ENCODE peak calls at places on chromosomes 3 and 15, in six cellular contexts. B is body of pancreas; K is NB4; X is NCI-H1105; U is effector CD4-positive, alpha-beta T cell; D is progenitor cell of endocrine pancreas. H is an unnamed sample.
A peak's percentile ranks its signal among the peaks of the same experiment; 100 is the strongest.

GRCh38 chr15:79067434-79067833 is 23.1 kb downstream of the RASGRF1 start:
- DNase-seq in U (no peak), K (peak; percentile 67), X (no peak), B (peak; percentile 35), D (no peak), H (no peak)

GRCh38 chr3:109678600-109678999 is 341.3 kb upstream of the DPPA4 start:
- DNase-seq in K (no peak), X (no peak), D (no peak), B (peak; percentile 59), U (no peak), H (no peak)

GRCh38 chr15:66294157-66294931 is 976 bp downstream of the DIS3L start:
- DNase-seq in K (no peak), U (no peak), X (peak; percentile 77), D (no peak), B (peak; percentile 31), H (no peak)

GRCh38 chr15:42385206-42385979 is 26.1 kb downstream of the CAPN3 start:
- DNase-seq in B (peak; percentile 9), D (peak; percentile 38), X (peak; percentile 3), K (peak; percentile 76), U (no peak), H (peak; percentile 40)

GRCh38 chr15:58889363-58889762 is 44.1 kb downstream of the SLTM start:
- DNase-seq in B (no peak), K (no peak), X (no peak), D (no peak), U (no peak), H (no peak)

GRCh38 chr15:41501191-41501917 is 7.7 kb downstream of the ITPKA start:
- DNase-seq in X (no peak), U (no peak), B (no peak), D (no peak), K (peak; percentile 71), H (peak; percentile 23)

GRCh38 chr3:45868213-45868612 is 18.1 kb upstream of the CCR9 start:
- DNase-seq in D (no peak), X (no peak), K (no peak), U (no peak), B (no peak), H (no peak)

GRCh38 chr3:63532521-63532920 is 120.0 kb upstream of the SNTN start:
- DNase-seq in D (no peak), U (no peak), K (no peak), B (no peak), X (no peak), H (no peak)

GRCh38 chr3:43053291-43053690 is 52.6 kb downstream of the POMGNT2 start:
- DNase-seq in B (no peak), K (no peak), X (no peak), U (no peak), D (no peak), H (no peak)

GRCh38 chr15:90513448-90513847 is 16.3 kb upstream of the CRTC3 start:
- DNase-seq in K (no peak), D (no peak), B (no peak), X (no peak), U (no peak), H (no peak)

GRCh38 chr3:69205385-69205784 is 83.0 kb upstream of the LMOD3 start:
- DNase-seq in U (no peak), D (no peak), K (no peak), B (no peak), X (no peak), H (no peak)

GRCh38 chr3:182697345-182697919 is 95.9 kb upstream of the ATP11B start:
- DNase-seq in B (no peak), X (peak; percentile 96), K (no peak), U (no peak), D (no peak), H (no peak)

GRCh38 chr3:146052046-146052790 is 108.8 kb downstream of the PLOD2 start:
- DNase-seq in U (no peak), B (no peak), X (no peak), K (no peak), D (no peak), H (no peak)

GRCh38 chr3:123153124-123153523 is 48.6 kb upstream of the SEC22A start:
- DNase-seq in K (no peak), B (no peak), D (no peak), U (no peak), X (no peak), H (no peak)

GRCh38 chr15:73781038-73781925 is 28.1 kb upstream of the INSYN1 start:
- DNase-seq in D (no peak), X (no peak), B (no peak), K (peak; percentile 24), U (no peak), H (no peak)

GRCh38 chr3:117790256-117790987 is 1080.8 kb downstream of the TUSC7 start:
- DNase-seq in D (no peak), U (no peak), B (no peak), X (no peak), K (no peak), H (no peak)

GRCh38 chr3:132787616-132788015 is 65.4 kb upstream of the NPHP3 start:
- DNase-seq in K (no peak), B (no peak), D (no peak), X (no peak), U (no peak), H (no peak)

GRCh38 chr15:68231102-68231818 is 1.7 kb upstream of the CLN6 start:
- DNase-seq in K (no peak), X (no peak), D (no peak), B (no peak), U (no peak), H (no peak)

GRCh38 chr15:80605591-80606150 is 89.4 kb upstream of the ABHD17C start:
- DNase-seq in U (no peak), X (no peak), B (no peak), K (no peak), D (no peak), H (no peak)

GRCh38 chr15:100733088-100733487 is 130.7 kb downstream of the ASB7 start:
- DNase-seq in U (no peak), D (no peak), B (no peak), K (no peak), X (no peak), H (no peak)

GRCh38 chr3:39234705-39235104 is 42.3 kb upstream of the XIRP1 start:
- DNase-seq in B (no peak), X (no peak), D (no peak), K (no peak), U (no peak), H (no peak)

GRCh38 chr3:12954180-12954579 is 112.8 kb upstream of the RPL32 start:
- DNase-seq in D (no peak), B (no peak), K (no peak), X (no peak), U (no peak), H (no peak)

H was measured in neural crest cell.